ENCODE peak calls at places on chromosomes 13 and 19, in five cellular contexts. K is hypothalamus, R is adipocyte, P is mucosa of descending colon, B is naive B cell. E is an unnamed sample.

GRCh38 chr19:2034729-2035589 is 16.1 kb downstream of the MKNK2 start:
- DNase-seq in P (peak; percentile 93), R (peak; percentile 57), K (no peak), B (no peak), E (peak; percentile 79)

GRCh38 chr19:28542394-28543243 is 670.3 kb downstream of the UQCRFS1 start:
- DNase-seq in R (no peak), P (no peak), B (peak; percentile 21), K (no peak), E (no peak)

GRCh38 chr13:29174093-29174492 is 354.0 kb downstream of the MTUS2 start:
- DNase-seq in P (no peak), K (no peak), R (no peak), B (no peak), E (no peak)

GRCh38 chr13:77009011-77009410 is 17.1 kb downstream of the CLN5 start:
- DNase-seq in B (no peak), K (no peak), P (no peak), R (no peak), E (no peak)

GRCh38 chr19:17530586-17530985 is 19.1 kb downstream of the PGLS start:
- DNase-seq in P (no peak), B (no peak), K (no peak), R (no peak), E (no peak)

GRCh38 chr13:107299717-107300116 is 731.8 kb upstream of the ARGLU1 start:
- DNase-seq in B (no peak), P (no peak), R (no peak), K (no peak), E (no peak)

GRCh38 chr19:49573009-49573408 is 7.3 kb downstream of the NOSIP start:
- DNase-seq in R (no peak), B (no peak), P (no peak), K (no peak), E (no peak)

GRCh38 chr19:57099199-57099661 is 20.6 kb upstream of the USP29 start:
- DNase-seq in R (peak; percentile 76), P (no peak), K (no peak), B (peak; percentile 21), E (peak; percentile 67)

GRCh38 chr13:22517544-22517943 is 663.2 kb upstream of the SGCG start:
- DNase-seq in B (no peak), K (no peak), P (no peak), R (no peak), E (no peak)

GRCh38 chr13:60080871-60081270 is 82.9 kb downstream of the DIAPH3 start:
- DNase-seq in B (no peak), R (peak; percentile 29), K (no peak), P (no peak), E (no peak)

GRCh38 chr13:113658836-113659235 is 838 bp upstream of the ATP4B start:
- DNase-seq in B (no peak), K (no peak), P (no peak), R (no peak), E (no peak)

GRCh38 chr19:47142779-47143178 is 12.1 kb downstream of the SAE1 start:
- DNase-seq in K (no peak), P (no peak), R (peak; percentile 44), B (no peak), E (no peak)

GRCh38 chr19:39402417-39403297 is 4.0 kb upstream of the ZFP36 start:
- DNase-seq in K (no peak), P (peak; percentile 96), R (peak; percentile 95), B (peak; percentile 92), E (peak; percentile 76)

GRCh38 chr19:40398417-40399056 is 8.6 kb upstream of the HIPK4 start:
- DNase-seq in B (no peak), K (no peak), P (no peak), R (no peak), E (no peak)

GRCh38 chr19:4130635-4131438 is 6.9 kb upstream of the MAP2K2 start:
- DNase-seq in P (no peak), B (no peak), R (peak; percentile 85), K (no peak), E (no peak)